ENCODE peak calls at places on chromosomes 6 and 20, in seven cellular contexts. D is Right ventricle myocardium inferior; T is NCI-H1092 treated with DMSO at 0.1 percent for 48 hours; W is stimulated activated naive B cell treated with anti-CD40 and anti-IgM and Interleukin-4, amounts not matched to agents 10 μg/mL and 1 μg/mL and 100 μg/mL, for 72 hours; E is CD8-positive, alpha-beta T cell; S is EL; K is upper lobe of right lung. P is an unnamed sample.

GRCh38 chr6:121274896-121275295 is 59.4 kb downstream of the TBC1D32 start:
- DNase-seq in S (no peak), D (no peak), T (no peak), E (no peak), W (no peak), K (no peak), P (no peak)

GRCh38 chr20:38357653-38358207 is 11.4 kb downstream of the LBP start:
- DNase-seq in T (no peak), W (no peak), S (peak; percentile 31), K (no peak), D (no peak), E (no peak), P (no peak)

GRCh38 chr6:131954099-131954774 is 3.1 kb upstream of the CCN2 start:
- DNase-seq in S (peak; percentile 60), W (no peak), E (no peak), K (no peak), T (no peak), D (no peak), P (no peak)

GRCh38 chr6:142822882-142823578 is 121.9 kb downstream of the HIVEP2 start:
- DNase-seq in K (no peak), E (no peak), W (no peak), D (no peak), S (no peak), T (no peak), P (no peak)

GRCh38 chr20:10433623-10434466 is at the start of gene MKKS:
- DNase-seq in T (peak; percentile 98), S (peak; percentile 90), E (peak; percentile 87), K (peak; percentile 97), W (peak; percentile 85), D (peak; percentile 95), P (peak; percentile 93)

GRCh38 chr20:9218412-9219001 is 149.6 kb downstream of the PLCB4 start:
- DNase-seq in T (no peak), E (no peak), K (no peak), W (no peak), S (peak; percentile 35), D (no peak), P (no peak)

GRCh38 chr20:33521461-33521860 is 31.6 kb downstream of the CBFA2T2 start:
- DNase-seq in D (no peak), T (peak; percentile 91), W (no peak), E (no peak), K (no peak), S (no peak), P (no peak)

GRCh38 chr6:6595946-6596345 is 7.4 kb downstream of the LY86 start:
- DNase-seq in W (no peak), E (no peak), S (no peak), T (no peak), D (no peak), K (no peak), P (no peak)

GRCh38 chr6:35310265-35310831 is 12.7 kb downstream of the DEF6 start:
- DNase-seq in T (no peak), S (no peak), E (peak; percentile 40), W (no peak), D (no peak), K (no peak), P (no peak)

GRCh38 chr6:93779086-93779858 is 359.9 kb upstream of the EPHA7 start:
- DNase-seq in D (peak; percentile 27), W (no peak), T (no peak), S (no peak), E (no peak), K (no peak), P (no peak)

GRCh38 chr6:144574796-144575195 is 289.7 kb downstream of the UTRN start:
- DNase-seq in S (no peak), D (no peak), E (no peak), W (no peak), T (no peak), K (no peak), P (no peak)

GRCh38 chr6:157841211-157841840 is 18.3 kb downstream of the SNX9 start:
- DNase-seq in S (no peak), D (no peak), W (peak; percentile 75), E (no peak), K (no peak), T (no peak), P (peak; percentile 29)

GRCh38 chr6:143279385-143279784 is 171.1 kb downstream of the ADAT2 start:
- DNase-seq in T (no peak), E (no peak), K (no peak), D (no peak), W (no peak), S (peak; percentile 21), P (no peak)

GRCh38 chr6:129886401-129887155 is 25.5 kb upstream of the TMEM244 start:
- DNase-seq in T (no peak), E (no peak), D (no peak), S (no peak), K (no peak), W (no peak), P (no peak)

GRCh38 chr6:167475947-167476346 is 151.1 kb downstream of the TTLL2 start:
- DNase-seq in E (no peak), W (no peak), D (no peak), S (no peak), T (peak; percentile 95), K (no peak), P (no peak)

GRCh38 chr6:5125152-5126006 is 40.2 kb downstream of the PPP1R3G start:
- DNase-seq in S (peak; percentile 84), T (no peak), D (no peak), W (no peak), K (no peak), E (no peak), P (no peak)

GRCh38 chr6:158894192-158894591 is 75.0 kb upstream of the EZR start:
- DNase-seq in E (no peak), K (no peak), S (peak; percentile 94), W (no peak), D (no peak), T (no peak), P (no peak)

GRCh38 chr20:24962510-24962909 is 13.4 kb downstream of the CST7 start:
- DNase-seq in D (no peak), E (no peak), T (no peak), S (no peak), K (no peak), W (no peak), P (no peak)

GRCh38 chr6:111852704-111853103 is 20.5 kb downstream of the FYN start:
- DNase-seq in D (no peak), K (no peak), W (no peak), T (no peak), S (no peak), E (no peak), P (no peak)

GRCh38 chr6:163355471-163355991 is 59.0 kb upstream of the QKI start:
- DNase-seq in W (no peak), T (no peak), K (peak; percentile 81), E (no peak), D (peak; percentile 90), S (peak; percentile 82), P (no peak)